ENCODE peak calls at places on chromosomes 6 and 20, in nine cellular contexts. W is AG04450, J is right lobe of liver, K is HFF-Myc, X is NB4, S is sigmoid colon, Z is cardiac muscle cell, D is astrocyte, L is pancreas. M is an unnamed sample.

GRCh38 chr20:50695144-50695872 is 4.0 kb upstream of the RIPOR3 start:
- DNase-seq in W (no peak), J (no peak), K (no peak), X (no peak), S (peak), Z (no peak), D (no peak), L (no peak), M (no peak)

GRCh38 chr6:167567142-167568033 is 242.5 kb downstream of the TTLL2 start:
- DNase-seq in W (no peak), J (no peak), K (no peak), X (no peak), S (peak), Z (no peak), D (no peak), L (no peak), M (no peak)

GRCh38 chr20:21781446-21782075 is 76.1 kb downstream of the PAX1 start:
- DNase-seq in W (no peak), J (no peak), K (no peak), X (no peak), S (no peak), Z (no peak), D (no peak), L (no peak), M (no peak)

GRCh38 chr6:127188752-127189151 is 70.3 kb downstream of the RSPO3 start:
- DNase-seq in W (no peak), J (no peak), K (no peak), X (peak), S (no peak), Z (no peak), D (no peak), L (no peak), M (no peak)

GRCh38 chr6:110475255-110475654 is 1.2 kb downstream of the SLC22A16 start:
- DNase-seq in W (no peak), J (no peak), K (no peak), X (peak), S (no peak), Z (no peak), D (no peak), L (no peak), M (no peak)

GRCh38 chr6:170316071-170316470 is 9.5 kb downstream of the FAM120B start:
- DNase-seq in W (no peak), J (no peak), K (no peak), X (no peak), S (no peak), Z (no peak), D (peak), L (no peak), M (no peak)

GRCh38 chr6:36235309-36235708 is 34.6 kb upstream of the PNPLA1 start:
- DNase-seq in W (no peak), J (no peak), K (no peak), X (no peak), S (peak), Z (no peak), D (no peak), L (no peak), M (no peak)

GRCh38 chr6:130959938-130960337 is 103.1 kb downstream of the EPB41L2 start:
- DNase-seq in W (no peak), J (no peak), K (no peak), X (no peak), S (no peak), Z (no peak), D (peak), L (no peak), M (no peak)

GRCh38 chr20:9388160-9388825 is 126.1 kb upstream of the LAMP5 start:
- DNase-seq in W (no peak), J (no peak), K (no peak), X (no peak), S (no peak), Z (no peak), D (no peak), L (no peak), M (no peak)

GRCh38 chr6:64376394-64376793 is 740.8 kb downstream of the PHF3 start:
- DNase-seq in W (no peak), J (no peak), K (no peak), X (no peak), S (no peak), Z (peak), D (no peak), L (no peak), M (no peak)

GRCh38 chr6:17390276-17390675 is 3.1 kb upstream of the CAP2 start:
- DNase-seq in W (no peak), J (no peak), K (no peak), X (no peak), S (no peak), Z (no peak), D (no peak), L (no peak), M (no peak)

GRCh38 chr20:57919059-57919458 is 209.2 kb upstream of the PMEPA1 start:
- DNase-seq in W (no peak), J (no peak), K (no peak), X (no peak), S (no peak), Z (no peak), D (no peak), L (no peak), M (no peak)

GRCh38 chr6:82396964-82397761 is 33.5 kb downstream of the TPBG start:
- DNase-seq in W (peak), J (no peak), K (peak), X (no peak), S (no peak), Z (no peak), D (peak), L (no peak), M (no peak)

GRCh38 chr6:169722362-169723199 is 1.7 kb downstream of the PHF10 start:
- DNase-seq in W (peak), J (peak), K (no peak), X (peak), S (peak), Z (peak), D (peak), L (peak), M (peak)

GRCh38 chr6:31829633-31830492 is 2.3 kb downstream of the HSPA1B start:
- DNase-seq in W (no peak), J (no peak), K (no peak), X (peak), S (no peak), Z (peak), D (no peak), L (peak), M (no peak)

GRCh38 chr6:32196682-32197616 is 4.5 kb upstream of the GPSM3 start:
- DNase-seq in W (no peak), J (no peak), K (no peak), X (no peak), S (peak), Z (no peak), D (peak), L (peak), M (no peak)

GRCh38 chr6:118387921-118388701 is 160.0 kb upstream of the PLN start:
- DNase-seq in W (peak), J (no peak), K (peak), X (no peak), S (no peak), Z (no peak), D (peak), L (no peak), M (no peak)

GRCh38 chr20:38835792-38836191 is 30.3 kb downstream of the PPP1R16B start:
- DNase-seq in W (no peak), J (no peak), K (no peak), X (no peak), S (no peak), Z (no peak), D (no peak), L (no peak), M (no peak)

GRCh38 chr20:59004493-59004762 is 2.6 kb downstream of the CTSZ start:
- DNase-seq in W (no peak), J (peak), K (no peak), X (no peak), S (peak), Z (no peak), D (no peak), L (peak), M (no peak)

GRCh38 chr20:10360878-10361277 is 73.1 kb downstream of the MKKS start:
- DNase-seq in W (no peak), J (no peak), K (no peak), X (no peak), S (no peak), Z (no peak), D (peak), L (no peak), M (no peak)

GRCh38 chr6:49647470-49647869 is 10.8 kb upstream of the RHAG start:
- DNase-seq in W (no peak), J (no peak), K (no peak), X (no peak), S (no peak), Z (no peak), D (no peak), L (no peak), M (no peak)

GRCh38 chr6:169942173-169942572 is 190.8 kb downstream of the ERMARD start:
- DNase-seq in W (no peak), J (no peak), K (no peak), X (no peak), S (no peak), Z (no peak), D (no peak), L (no peak), M (no peak)

GRCh38 chr6:119334535-119335264 is 14.9 kb downstream of the MAN1A1 start:
- DNase-seq in W (no peak), J (no peak), K (no peak), X (no peak), S (no peak), Z (no peak), D (no peak), L (no peak), M (no peak)

GRCh38 chr6:26576407-26576843 is 20.3 kb upstream of the ABT1 start:
- DNase-seq in W (no peak), J (no peak), K (no peak), X (peak), S (no peak), Z (no peak), D (no peak), L (no peak), M (no peak)
- H3K4me3 ChIP-seq in W (peak), J (no peak), K (peak), X (peak), S (no peak), Z (peak), D (peak), L (no peak), M (no peak)

GRCh38 chr20:6142348-6142993 is 19.6 kb upstream of the FERMT1 start:
- DNase-seq in W (peak), J (no peak), K (peak), X (peak), S (no peak), Z (peak), D (peak), L (peak), M (peak)

DNA sequence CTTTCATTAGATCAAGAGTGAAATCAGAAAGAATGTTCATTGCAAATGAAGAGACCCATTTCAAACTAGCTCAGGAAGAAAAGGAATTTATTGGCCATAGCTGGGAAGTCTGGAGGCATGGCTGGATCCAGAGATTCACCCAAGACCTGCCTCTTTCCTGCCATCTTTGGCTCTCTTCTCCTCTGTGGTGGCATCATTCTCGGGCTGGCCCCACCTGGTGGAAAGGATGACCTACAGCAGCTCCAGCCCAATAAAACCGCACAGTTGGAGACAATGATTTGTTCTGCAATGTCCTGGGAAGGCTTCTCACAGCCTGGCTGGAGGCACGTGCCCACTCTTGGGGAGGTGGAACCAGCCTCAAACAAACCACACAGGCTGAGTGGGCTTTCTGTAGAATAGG is 18.1 kb upstream of the FERMT1 start:
- DNase-seq in W (no peak), J (no peak), K (no peak), X (peak), S (no peak), Z (no peak), D (no peak), L (no peak), M (no peak)
- TF ChIP-seq CTCF in W (peak), J (no peak), K (peak), X (peak), S (no peak), Z (peak), D (peak), L (no peak), M (peak)

DNA sequence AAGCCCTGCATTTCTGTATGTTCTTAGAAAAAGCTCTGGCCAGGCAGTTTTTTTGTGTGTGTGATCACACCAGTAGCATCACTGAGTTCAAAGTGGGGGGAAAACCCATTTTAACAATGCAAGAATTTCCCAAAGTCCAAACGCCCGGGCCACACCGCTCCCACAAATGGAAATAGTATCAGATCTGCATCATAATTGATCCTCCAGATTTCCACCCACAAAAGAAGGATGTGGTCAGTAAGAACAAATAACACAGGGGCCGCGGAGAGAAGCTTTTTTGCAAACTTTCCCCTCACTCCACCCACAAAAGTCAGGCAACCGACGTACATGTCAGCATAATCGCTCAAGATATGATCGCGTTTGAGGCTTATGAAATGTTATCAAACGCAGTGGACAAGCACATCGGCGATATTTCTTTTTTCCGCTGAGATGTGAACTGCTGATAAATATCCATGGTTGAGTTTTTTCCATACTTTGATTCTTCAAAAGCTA is 143.7 kb downstream of the ZFP64 start:
- DNase-seq in W (no peak), J (no peak), K (no peak), X (peak), S (no peak), Z (no peak), D (peak), L (no peak), M (no peak)
- H3K4me3 ChIP-seq in W (peak), J (no peak), K (no peak), X (no peak), S (no peak), Z (no peak), D (peak), L (no peak), M (no peak)

GRCh38 chr6:107057679-107058078 is 29.7 kb downstream of the MTRES1 start:
- DNase-seq in W (no peak), J (no peak), K (no peak), X (no peak), S (no peak), Z (no peak), D (no peak), L (no peak), M (no peak)
- TF ChIP-seq CTCF in W (no peak), J (no peak), K (no peak), X (no peak), S (no peak), Z (no peak), D (no peak), L (no peak), M (no peak)

DNA sequence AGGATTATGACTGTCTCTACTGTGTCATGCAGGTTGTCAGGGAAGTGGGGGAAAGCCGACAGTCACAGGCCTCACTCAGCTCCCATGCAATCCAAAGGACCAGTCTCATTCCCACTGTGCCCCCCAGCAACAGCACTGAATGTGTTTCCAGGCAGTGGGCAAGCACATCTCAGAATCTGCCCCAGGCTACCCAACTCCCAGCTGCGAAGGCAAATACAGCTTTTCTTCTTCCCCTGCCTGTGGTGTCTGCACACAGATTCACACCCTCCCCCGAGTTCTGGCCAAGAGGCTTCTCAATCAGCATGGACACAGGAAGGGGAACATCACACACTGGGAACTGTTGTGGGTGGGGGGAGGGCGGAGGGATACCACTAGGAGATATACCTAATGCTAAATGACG is 75.3 kb downstream of the SNAP91 start:
- DNase-seq in W (no peak), J (no peak), K (no peak), X (no peak), S (no peak), Z (no peak), D (no peak), L (no peak), M (no peak)
- H3K4me3 ChIP-seq in W (no peak), J (no peak), K (no peak), X (no peak), S (no peak), Z (no peak), D (no peak), L (no peak), M (no peak)

GRCh38 chr20:25407311-25408169 is at the start of gene GINS1:
- DNase-seq in W (peak), J (peak), K (peak), X (peak), S (peak), Z (peak), D (peak), L (peak), M (peak)
- TF ChIP-seq CTCF in W (no peak), J (no peak), K (no peak), X (no peak), S (no peak), Z (no peak), D (no peak), L (no peak), M (no peak)

GRCh38 chr6:157218371-157219198 is 104.7 kb downstream of the TMEM242 start:
- DNase-seq in W (no peak), J (no peak), K (no peak), X (no peak), S (no peak), Z (no peak), D (no peak), L (no peak), M (no peak)

GRCh38 chr6:157219201-157220200 is 103.8 kb downstream of the TMEM242 start:
- DNase-seq in W (no peak), J (no peak), K (no peak), X (peak), S (no peak), Z (no peak), D (peak), L (no peak), M (no peak)

GRCh38 chr6:157221817-157222175 is 101.5 kb downstream of the TMEM242 start:
- DNase-seq in W (no peak), J (no peak), K (no peak), X (peak), S (no peak), Z (no peak), D (no peak), L (no peak), M (no peak)

GRCh38 chr6:157221049-157221816 is 102.1 kb downstream of the TMEM242 start:
- DNase-seq in W (peak), J (peak), K (no peak), X (peak), S (peak), Z (peak), D (peak), L (peak), M (peak)

GRCh38 chr6:157220485-157220884 is 102.8 kb downstream of the TMEM242 start:
- DNase-seq in W (no peak), J (no peak), K (no peak), X (no peak), S (no peak), Z (no peak), D (no peak), L (no peak), M (no peak)
- H3K4me3 ChIP-seq in W (peak), J (no peak), K (peak), X (peak), S (peak), Z (no peak), D (peak), L (peak), M (peak)

DNA sequence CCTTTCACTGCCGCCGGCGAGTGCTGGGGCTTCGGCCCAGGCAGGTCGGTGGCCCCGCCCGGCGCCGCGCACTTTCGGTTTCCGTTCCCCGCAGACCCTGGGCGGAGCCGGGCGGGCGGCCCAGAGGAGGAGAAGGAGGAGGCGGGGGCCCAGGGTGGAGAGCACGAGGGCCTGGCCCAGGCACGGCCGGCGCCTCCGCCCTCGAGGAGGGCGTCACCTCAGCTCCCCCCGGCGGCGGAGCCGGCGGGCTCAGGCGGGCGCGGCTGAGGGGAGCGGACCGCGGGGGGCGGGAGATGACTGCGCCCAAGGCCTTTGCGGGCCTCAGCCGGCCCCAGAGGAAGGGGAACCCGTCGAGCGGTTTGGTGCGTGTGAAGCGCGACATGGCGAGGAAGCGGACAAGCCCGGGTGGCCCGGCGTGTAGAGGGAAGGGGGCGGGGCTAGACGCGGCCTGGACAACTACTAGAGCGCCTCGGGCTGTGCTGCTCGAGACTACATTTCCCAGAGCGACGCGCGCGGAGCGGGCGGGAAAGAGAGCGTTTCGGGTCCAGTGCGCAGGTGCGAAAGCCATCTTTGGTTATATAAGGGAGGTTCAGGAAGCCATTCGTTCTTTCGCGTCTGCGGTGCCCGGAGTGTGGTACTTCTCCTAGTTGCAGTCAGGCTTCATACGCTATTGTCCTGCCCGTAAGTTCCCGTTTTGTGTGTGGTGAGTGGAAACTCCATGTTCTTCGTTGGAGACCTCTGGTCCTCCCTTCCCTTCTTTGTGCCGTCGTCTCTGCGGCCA is at the start of gene ZNFX1:
- DNase-seq in W (peak), J (peak), K (peak), X (peak), S (peak), Z (peak), D (peak), L (peak), M (peak)
- TF ChIP-seq CTCF in W (no peak), J (no peak), K (no peak), X (peak), S (no peak), Z (no peak), D (no peak), L (no peak), M (no peak)

M was measured in LNCaP clone FGC.